ENCODE peak calls at places on chromosomes 1 and 21, in six cellular contexts. U, Z, H, S, M and Y are unnamed samples.

GRCh38 chr1:174262747-174263241 is 103.5 kb downstream of the RABGAP1L start:
- DNase-seq in U (peak), Z (no peak), H (peak), S (no peak), M (no peak), Y (peak)

GRCh38 chr1:110421159-110421777 is 13.8 kb upstream of the LAMTOR5 start:
- DNase-seq in U (no peak), Z (peak), H (peak), S (no peak), M (no peak), Y (peak)

GRCh38 chr21:35254752-35255138 is 205.6 kb upstream of the RUNX1 start:
- DNase-seq in U (no peak), Z (no peak), H (no peak), S (no peak), M (no peak), Y (no peak)

GRCh38 chr1:88943221-88943620 is 49.2 kb downstream of the KYAT3 start:
- DNase-seq in U (no peak), Z (no peak), H (peak), S (no peak), M (no peak), Y (no peak)

GRCh38 chr1:112011231-112011630 is 21.8 kb upstream of the KCND3 start:
- DNase-seq in U (no peak), Z (peak), H (peak), S (no peak), M (no peak), Y (no peak)

GRCh38 chr21:34835526-34835925 is 166.7 kb downstream of the CLIC6 start:
- DNase-seq in U (no peak), Z (peak), H (no peak), S (no peak), M (no peak), Y (no peak)

GRCh38 chr1:97050501-97050900 is 328.9 kb downstream of the PTBP2 start:
- DNase-seq in U (no peak), Z (no peak), H (peak), S (no peak), M (no peak), Y (no peak)

GRCh38 chr1:178050084-178050483 is 43.8 kb upstream of the RASAL2 start:
- DNase-seq in U (no peak), Z (no peak), H (no peak), S (no peak), M (no peak), Y (no peak)

GRCh38 chr1:114496091-114496490 is 14.9 kb downstream of the TRIM33 start:
- DNase-seq in U (no peak), Z (no peak), H (no peak), S (no peak), M (no peak), Y (no peak)

GRCh38 chr1:36322786-36323635 is 434 bp downstream of the EVA1B start:
- DNase-seq in U (peak), Z (peak), H (peak), S (peak), M (peak), Y (no peak)

GRCh38 chr1:156750932-156751723 is at the start of gene HDGF:
- DNase-seq in U (peak), Z (peak), H (no peak), S (peak), M (peak), Y (peak)

GRCh38 chr1:92792340-92792782 is 7.5 kb upstream of the EVI5 start:
- DNase-seq in U (peak), Z (no peak), H (no peak), S (no peak), M (no peak), Y (peak)

GRCh38 chr1:201648066-201648910 is 109.4 kb downstream of the NAV1 start:
- DNase-seq in U (peak), Z (peak), H (peak), S (peak), M (peak), Y (peak)

GRCh38 chr1:49102752-49103151 is 326.1 kb upstream of the BEND5 start:
- DNase-seq in U (no peak), Z (no peak), H (no peak), S (no peak), M (no peak), Y (no peak)

GRCh38 chr1:175471039-175471800 is 272.2 kb downstream of the TNR start:
- DNase-seq in U (no peak), Z (no peak), H (no peak), S (no peak), M (no peak), Y (no peak)

GRCh38 chr1:152501704-152502103 is 8.9 kb upstream of the LCE5A start:
- DNase-seq in U (no peak), Z (no peak), H (no peak), S (no peak), M (no peak), Y (no peak)

GRCh38 chr21:22154579-22155274 is 1156.5 kb downstream of the NCAM2 start:
- DNase-seq in U (no peak), Z (no peak), H (no peak), S (no peak), M (no peak), Y (no peak)

GRCh38 chr1:29227511-29227910 is 3.2 kb downstream of the MECR start:
- DNase-seq in U (no peak), Z (no peak), H (no peak), S (no peak), M (no peak), Y (no peak)

GRCh38 chr1:43438576-43439120 is 15.1 kb downstream of the HYI start:
- DNase-seq in U (no peak), Z (peak), H (no peak), S (peak), M (no peak), Y (no peak)

GRCh38 chr1:3062616-3063378 is 6.2 kb upstream of the PRDM16 start:
- DNase-seq in U (no peak), Z (no peak), H (no peak), S (peak), M (peak), Y (no peak)

GRCh38 chr21:31711745-31712144 is 20.2 kb downstream of the SCAF4 start:
- DNase-seq in U (no peak), Z (no peak), H (no peak), S (no peak), M (no peak), Y (no peak)

GRCh38 chr1:10161121-10161520 is 49.2 kb upstream of the KIF1B start:
- DNase-seq in U (no peak), Z (no peak), H (no peak), S (no peak), M (no peak), Y (no peak)

GRCh38 chr1:74822851-74823443 is 90.0 kb downstream of the TYW3 start:
- DNase-seq in U (no peak), Z (no peak), H (peak), S (no peak), M (no peak), Y (no peak)

GRCh38 chr1:17696417-17697301 is 58.5 kb upstream of the ACTL8 start:
- DNase-seq in U (peak), Z (peak), H (peak), S (no peak), M (peak), Y (no peak)
- TF ChIP-seq POLR2A in U (no peak), Z (no peak), H (no peak), S (no peak), M (no peak), Y (no peak)

GRCh38 chr1:189992856-189993255 is 484.8 kb downstream of the BRINP3 start:
- DNase-seq in U (no peak), Z (no peak), H (no peak), S (no peak), M (no peak), Y (no peak)
- TF ChIP-seq POLR2A in U (no peak), Z (no peak), H (no peak), S (no peak), M (no peak), Y (no peak)

GRCh38 chr21:43341349-43342163 is 85.4 kb downstream of the SIK1 start:
- DNase-seq in U (no peak), Z (no peak), H (peak), S (no peak), M (no peak), Y (no peak)

GRCh38 chr21:43345046-43345745 is 81.7 kb downstream of the SIK1 start:
- DNase-seq in U (no peak), Z (no peak), H (no peak), S (no peak), M (no peak), Y (no peak)

GRCh38 chr21:43342301-43342881 is 84.5 kb downstream of the SIK1 start:
- DNase-seq in U (no peak), Z (no peak), H (no peak), S (no peak), M (no peak), Y (no peak)

GRCh38 chr21:43343992-43344886 is 82.7 kb downstream of the SIK1 start:
- DNase-seq in U (no peak), Z (no peak), H (no peak), S (peak), M (peak), Y (no peak)

DNA sequence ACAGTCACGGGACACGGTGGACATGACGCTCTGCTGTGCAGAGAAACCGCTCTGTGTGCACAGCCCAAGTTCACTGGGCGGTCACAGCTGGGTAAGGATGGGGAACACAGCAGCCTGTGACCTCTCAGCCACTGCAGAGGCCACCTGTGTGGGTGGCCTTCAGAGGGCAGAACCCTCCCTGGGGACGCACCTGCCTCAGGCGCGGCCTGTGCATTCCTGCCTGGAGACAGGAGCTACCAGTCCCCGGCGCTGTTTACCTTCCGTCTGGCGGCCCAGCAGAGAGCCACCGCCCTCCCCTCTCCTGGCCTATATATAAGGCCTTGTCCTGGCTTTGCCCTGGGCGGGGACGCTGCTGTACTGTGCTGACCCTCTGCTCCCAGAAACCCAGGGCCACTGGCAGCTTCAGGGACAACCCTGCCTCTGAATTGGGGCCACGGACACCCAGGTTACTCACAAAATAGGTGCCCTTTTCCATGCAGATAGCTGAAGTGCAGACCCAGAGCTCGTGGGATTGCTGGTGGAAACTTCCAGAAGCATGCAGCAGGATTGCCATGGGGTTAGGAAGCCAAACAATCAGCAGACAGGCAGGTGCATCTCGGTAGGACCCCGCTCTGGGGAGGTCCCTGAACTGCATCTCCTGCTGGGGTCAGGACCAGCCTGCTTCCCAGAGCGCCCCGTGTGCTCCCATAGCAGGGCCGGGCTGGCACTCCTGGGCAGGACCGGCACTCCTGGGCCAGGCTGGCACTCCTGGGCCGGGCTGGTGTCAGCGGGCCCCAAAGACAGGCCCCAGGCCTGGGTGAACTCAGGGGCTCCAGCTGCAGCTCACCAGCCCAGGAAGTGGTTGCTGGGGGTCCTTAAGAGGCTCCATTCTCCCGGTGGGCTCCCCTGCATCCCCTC is 83.6 kb downstream of the SIK1 start:
- DNase-seq in U (no peak), Z (no peak), H (no peak), S (peak), M (no peak), Y (no peak)
- TF ChIP-seq POLR2A in U (no peak), Z (no peak), H (no peak), S (peak), M (no peak), Y (no peak)

GRCh38 chr1:30749691-30750583 is 7.6 kb downstream of the LAPTM5 start:
- DNase-seq in U (no peak), Z (no peak), H (no peak), S (no peak), M (no peak), Y (no peak)
- TF ChIP-seq POLR2A in U (no peak), Z (no peak), H (no peak), S (no peak), M (no peak), Y (no peak)

GRCh38 chr1:99850458-99850974 is 355 bp downstream of the AGL start:
- DNase-seq in U (peak), Z (no peak), H (no peak), S (no peak), M (no peak), Y (no peak)

GRCh38 chr1:99852648-99853047 is 2.5 kb downstream of the AGL start:
- DNase-seq in U (no peak), Z (no peak), H (no peak), S (no peak), M (no peak), Y (no peak)

GRCh38 chr1:99849413-99849743 is 783 bp upstream of the AGL start:
- DNase-seq in U (peak), Z (peak), H (no peak), S (no peak), M (no peak), Y (peak)

GRCh38 chr1:99851850-99852454 is 1.8 kb downstream of the AGL start:
- DNase-seq in U (no peak), Z (no peak), H (no peak), S (no peak), M (no peak), Y (no peak)

DNA sequence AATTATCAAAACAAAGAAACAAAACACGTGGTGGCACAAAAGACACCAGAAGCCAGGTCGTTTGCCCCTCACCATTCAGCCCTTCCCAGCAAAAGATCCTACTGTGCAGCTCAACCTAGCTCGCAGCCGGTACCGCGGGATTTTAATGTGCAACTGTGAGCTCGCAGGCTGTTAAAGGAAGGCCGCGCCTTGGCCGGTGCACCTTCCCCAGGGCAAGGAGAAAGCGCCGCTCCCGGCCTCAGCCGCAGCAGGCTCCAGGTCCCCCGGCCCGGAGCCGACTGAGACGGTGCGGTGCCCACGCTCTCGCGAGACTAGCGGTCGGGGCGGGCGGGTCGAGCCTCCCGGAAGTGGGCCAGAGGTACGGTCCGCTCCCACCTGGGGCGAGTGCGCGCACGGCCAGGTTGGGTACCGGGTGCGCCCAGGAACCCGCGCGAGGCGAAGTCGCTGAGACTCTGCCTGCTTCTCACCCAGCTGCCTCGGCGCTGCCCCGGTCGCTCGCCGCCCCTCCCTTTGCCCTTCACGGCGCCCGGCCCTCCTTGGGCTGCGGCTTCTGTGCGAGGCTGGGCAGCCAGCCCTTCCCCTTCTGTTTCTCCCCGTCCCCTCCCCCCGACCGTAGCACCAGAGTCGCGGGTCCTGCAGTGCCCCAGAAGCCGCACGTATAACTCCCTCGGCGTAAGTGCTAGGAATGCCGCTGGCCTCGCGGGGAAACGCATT is at the start of gene AGL:
- DNase-seq in U (peak), Z (peak), H (peak), S (peak), M (peak), Y (peak)
- TF ChIP-seq POLR2A in U (peak), Z (peak), H (no peak), S (peak), M (peak), Y (peak)